ENCODE peak calls at places on chromosomes 16 and 17, in four cellular contexts. S, G, E and T are unnamed samples.

GRCh38 chr17:15744885-15745284 is 12.8 kb downstream of the TBC1D26 start:
- DNase-seq in G (no peak), S (no peak), E (no peak), T (no peak)

GRCh38 chr17:5373112-5373511 is 46.4 kb downstream of the NUP88 start:
- DNase-seq in G (no peak), E (no peak), S (no peak), T (no peak)

GRCh38 chr16:83963277-83964119 is 4.5 kb upstream of the NECAB2 start:
- DNase-seq in S (no peak), E (no peak), G (peak; percentile 59), T (no peak)

GRCh38 chr16:11675561-11676511 is 7.6 kb downstream of the SNN start:
- DNase-seq in G (peak; percentile 47), S (peak; percentile 53), E (no peak), T (no peak)

GRCh38 chr16:66740010-66740409 is 11.4 kb downstream of the DYNC1LI2 start:
- DNase-seq in G (no peak), S (peak; percentile 9), E (no peak), T (peak; percentile 5)

GRCh38 chr16:85582177-85582888 is 30.8 kb upstream of the GSE1 start:
- DNase-seq in S (no peak), E (no peak), G (no peak), T (no peak)

GRCh38 chr16:57752581-57753447 is 17.2 kb downstream of the KATNB1 start:
- DNase-seq in G (peak; percentile 19), S (no peak), E (no peak), T (no peak)

GRCh38 chr17:59848778-59849177 is 44.0 kb downstream of the TUBD1 start:
- DNase-seq in G (peak; percentile 69), E (no peak), S (no peak), T (no peak)

GRCh38 chr17:43927101-43927935 is 15.0 kb downstream of the PPY start:
- DNase-seq in E (no peak), G (peak; percentile 50), S (peak; percentile 29), T (no peak)

GRCh38 chr16:87295259-87295658 is 21.9 kb downstream of the C16orf95 start:
- DNase-seq in G (no peak), E (no peak), S (no peak), T (no peak)